ENCODE peak calls at places on chromosome 7, in four cellular contexts. E is T-helper 1 cell, M is substantia nigra, T is AG04450. A is an unnamed sample.

GRCh38 chr7:46145412-46145811 is 224.3 kb upstream of the IGFBP3 start:
- DNase-seq in E (no peak), M (no peak), T (peak), A (no peak)

GRCh38 chr7:110386914-110387313 is 704.0 kb upstream of the LRRN3 start:
- DNase-seq in E (no peak), M (no peak), T (peak), A (no peak)

GRCh38 chr7:38283809-38284208 is 10.4 kb upstream of the TARP start:
- DNase-seq in E (no peak), M (no peak), T (no peak), A (no peak)

GRCh38 chr7:149414745-149415390 is 46.0 kb downstream of the ZNF777 start:
- DNase-seq in E (peak), M (peak), T (peak), A (peak)

GRCh38 chr7:100166317-100166940 is 2.0 kb downstream of the GAL3ST4 start:
- DNase-seq in E (peak), M (no peak), T (no peak), A (no peak)

GRCh38 chr7:30664184-30664885 is 17.9 kb downstream of the CRHR2 start:
- DNase-seq in E (no peak), M (no peak), T (no peak), A (no peak)

GRCh38 chr7:130904031-130904757 is 170.2 kb upstream of the KLF14 start:
- DNase-seq in E (no peak), M (no peak), T (peak), A (no peak)

GRCh38 chr7:75965617-75966016 is 28.8 kb downstream of the TMEM120A start:
- DNase-seq in E (no peak), M (no peak), T (no peak), A (no peak)

GRCh38 chr7:127689194-127689772 is 37.3 kb downstream of the SND1 start:
- DNase-seq in E (no peak), M (no peak), T (no peak), A (no peak)

GRCh38 chr7:6476596-6477374 is 29.0 kb upstream of the DAGLB start:
- DNase-seq in E (no peak), M (no peak), T (no peak), A (no peak)

GRCh38 chr7:40072268-40072667 is 62.2 kb downstream of the MPLKIP start:
- DNase-seq in E (no peak), M (no peak), T (no peak), A (no peak)

GRCh38 chr7:2520808-2521146 is 1.2 kb downstream of the LFNG start:
- DNase-seq in E (peak), M (no peak), T (no peak), A (no peak)

GRCh38 chr7:120805636-120806388 is 52.1 kb downstream of the TSPAN12 start:
- DNase-seq in E (peak), M (no peak), T (no peak), A (no peak)

GRCh38 chr7:108581655-108582491 is 12.2 kb downstream of the DNAJB9 start:
- DNase-seq in E (no peak), M (no peak), T (no peak), A (no peak)

GRCh38 chr7:48052748-48053147 is 17.4 kb downstream of the C7orf57 start:
- DNase-seq in E (peak), M (no peak), T (no peak), A (no peak)

GRCh38 chr7:139490130-139490529 is 6.7 kb upstream of the KLRG2 start:
- DNase-seq in E (no peak), M (no peak), T (no peak), A (no peak)

GRCh38 chr7:105849122-105849855 is 27.1 kb downstream of the ATXN7L1 start:
- DNase-seq in E (peak), M (no peak), T (no peak), A (no peak)

GRCh38 chr7:45920543-45921380 is at the start of gene IGFBP3:
- DNase-seq in E (no peak), M (no peak), T (no peak), A (no peak)

GRCh38 chr7:5773661-5774086 is 7.8 kb downstream of the RNF216 start:
- DNase-seq in E (peak), M (no peak), T (peak), A (no peak)

GRCh38 chr7:130912086-130912909 is 178.3 kb upstream of the KLF14 start:
- DNase-seq in E (no peak), M (no peak), T (peak), A (no peak)

GRCh38 chr7:12754179-12754578 is 66.7 kb downstream of the ARL4A start:
- DNase-seq in E (no peak), M (no peak), T (no peak), A (no peak)

GRCh38 chr7:55131421-55131929 is 112.7 kb downstream of the EGFR start:
- DNase-seq in E (no peak), M (no peak), T (no peak), A (no peak)

GRCh38 chr7:3197567-3198212 is 103.4 kb upstream of the SDK1 start:
- DNase-seq in E (no peak), M (no peak), T (no peak), A (no peak)

GRCh38 chr7:42186181-42186580 is 50.8 kb downstream of the GLI3 start:
- DNase-seq in E (no peak), M (no peak), T (no peak), A (no peak)

GRCh38 chr7:136976504-136977251 is 108.2 kb downstream of the CHRM2 start:
- DNase-seq in E (no peak), M (no peak), T (no peak), A (no peak)

GRCh38 chr7:37259381-37259821 is 189.3 kb downstream of the ELMO1 start:
- DNase-seq in E (no peak), M (no peak), T (no peak), A (no peak)